ENCODE peak calls at places on chromosomes 4 and X, in four cellular contexts. K, B, V and I are unnamed samples.
A peak's percentile ranks its signal among the peaks of the same experiment; 100 is the strongest.

GRCh38 chr4:2436301-2436700 is 17.5 kb downstream of the CFAP99 start:
- DNase-seq in K (no peak), B (no peak), V (no peak), I (no peak)

GRCh38 chr4:89245459-89245858 is 62.1 kb downstream of the GPRIN3 start:
- DNase-seq in K (no peak), B (peak; percentile 47), V (no peak), I (no peak)

GRCh38 chr4:11635336-11635735 is 206.6 kb upstream of the HS3ST1 start:
- DNase-seq in K (no peak), B (peak; percentile 54), V (peak; percentile 92), I (no peak)

GRCh38 chr4:175330236-175330635 is 412.1 kb downstream of the ADAM29 start:
- DNase-seq in K (no peak), B (no peak), V (peak; percentile 8), I (no peak)

GRCh38 chr4:6546681-6547447 is 28.1 kb upstream of the MAN2B2 start:
- DNase-seq in K (peak; percentile 72), B (peak; percentile 88), V (peak; percentile 65), I (peak; percentile 47)

GRCh38 chrX:7263961-7264360 is 116.0 kb upstream of the PUDP start:
- DNase-seq in K (no peak), B (no peak), V (no peak), I (no peak)

GRCh38 chrX:56766554-56767412 is 37.7 kb downstream of the NBDY start:
- DNase-seq in K (no peak), B (no peak), V (peak; percentile 40), I (no peak)

GRCh38 chr4:184416913-184417734 is 57.2 kb downstream of the IRF2 start:
- DNase-seq in K (no peak), B (no peak), V (no peak), I (no peak)

GRCh38 chrX:136662104-136662503 is 14.1 kb downstream of the CD40LG start:
- DNase-seq in K (no peak), B (no peak), V (no peak), I (no peak)

GRCh38 chr4:52560844-52561280 is 98.2 kb downstream of the USP46 start:
- DNase-seq in K (no peak), B (no peak), V (peak; percentile 84), I (no peak)

GRCh38 chr4:1718095-1718850 is 2.9 kb downstream of the TMEM129 start:
- DNase-seq in K (no peak), B (no peak), V (no peak), I (no peak)

GRCh38 chrX:150084474-150085229 is 146.4 kb upstream of the EOLA2 start:
- DNase-seq in K (no peak), B (no peak), V (peak; percentile 83), I (no peak)

GRCh38 chr4:79913581-79913980 is 159.4 kb downstream of the ANTXR2 start:
- DNase-seq in K (no peak), B (no peak), V (peak; percentile 84), I (no peak)

GRCh38 chrX:13428055-13428786 is 108.4 kb upstream of the ATXN3L start:
- DNase-seq in K (no peak), B (peak; percentile 11), V (peak; percentile 78), I (no peak)

GRCh38 chr4:93684571-93684970 is 144.0 kb upstream of the ATOH1 start:
- DNase-seq in K (no peak), B (no peak), V (no peak), I (no peak)

GRCh38 chr4:133856736-133857355 is 344.7 kb downstream of the PABPC4L start:
- DNase-seq in K (no peak), B (no peak), V (peak; percentile 16), I (no peak)

GRCh38 chr4:25320374-25321172 is 8.0 kb downstream of the ZCCHC4 start:
- DNase-seq in K (no peak), B (no peak), V (peak; percentile 85), I (no peak)

GRCh38 chr4:14168919-14169318 is 541.4 kb upstream of the BOD1L1 start:
- DNase-seq in K (no peak), B (peak; percentile 17), V (peak; percentile 81), I (no peak)

GRCh38 chr4:25908491-25908901 is 5.5 kb upstream of the SMIM20 start:
- DNase-seq in K (no peak), B (peak; percentile 60), V (peak; percentile 96), I (no peak)

GRCh38 chr4:186501554-186501953 is 53.8 kb downstream of the MTNR1A start:
- DNase-seq in K (no peak), B (no peak), V (no peak), I (no peak)

GRCh38 chr4:74878323-74878722 is 54.6 kb upstream of the PARM1 start:
- DNase-seq in K (no peak), B (no peak), V (no peak), I (no peak)

GRCh38 chr4:172892300-172892699 is 276.3 kb upstream of the GALNT7 start:
- DNase-seq in K (no peak), B (no peak), V (no peak), I (peak; percentile 14)

GRCh38 chr4:127134490-127134889 is 498.3 kb upstream of the INTU start:
- DNase-seq in K (no peak), B (no peak), V (no peak), I (no peak)

GRCh38 chr4:169682360-169683047 is 62.1 kb downstream of the CLCN3 start:
- DNase-seq in K (no peak), B (no peak), V (no peak), I (no peak)

GRCh38 chrX:155865193-155865592 is 16.0 kb upstream of the VAMP7 start:
- DNase-seq in K (no peak), B (no peak), V (no peak), I (no peak)

GRCh38 chrX:155867821-155868220 is 13.3 kb upstream of the VAMP7 start:
- DNase-seq in K (no peak), B (no peak), V (no peak), I (no peak)

DNA sequence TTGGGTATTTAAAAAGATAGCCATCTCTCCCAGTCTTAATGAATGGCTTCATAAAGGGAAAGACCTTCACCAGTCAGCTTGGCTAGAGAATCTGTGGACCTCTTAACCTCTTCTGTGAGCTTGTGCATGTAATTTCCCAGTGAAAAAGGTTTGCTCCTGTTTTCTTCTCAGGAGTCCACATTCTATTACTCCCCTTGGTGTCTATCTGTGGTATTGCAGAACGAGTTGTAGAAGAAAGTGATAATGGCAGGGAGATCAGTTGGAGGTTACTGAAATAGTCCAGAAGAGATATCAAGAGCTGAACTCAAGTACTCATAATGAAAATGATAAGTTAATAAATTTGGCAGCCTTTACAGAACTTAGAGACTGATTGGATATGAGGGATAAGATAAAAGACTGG is 16.5 kb upstream of the VAMP7 start:
- DNase-seq in K (no peak), B (no peak), V (no peak), I (no peak)
- TF ChIP-seq CTCF in K (no peak), B (peak; percentile 12), V (peak; percentile 9), I (no peak)

GRCh38 chrX:123986377-123986776 is 24.9 kb downstream of the STAG2 start:
- DNase-seq in K (no peak), B (no peak), V (no peak), I (no peak)

GRCh38 chrX:123989235-123989634 is 27.7 kb downstream of the STAG2 start:
- DNase-seq in K (no peak), B (no peak), V (no peak), I (no peak)

GRCh38 chrX:123988423-123989116 is 27.1 kb downstream of the STAG2 start:
- DNase-seq in K (no peak), B (no peak), V (no peak), I (no peak)

DNA sequence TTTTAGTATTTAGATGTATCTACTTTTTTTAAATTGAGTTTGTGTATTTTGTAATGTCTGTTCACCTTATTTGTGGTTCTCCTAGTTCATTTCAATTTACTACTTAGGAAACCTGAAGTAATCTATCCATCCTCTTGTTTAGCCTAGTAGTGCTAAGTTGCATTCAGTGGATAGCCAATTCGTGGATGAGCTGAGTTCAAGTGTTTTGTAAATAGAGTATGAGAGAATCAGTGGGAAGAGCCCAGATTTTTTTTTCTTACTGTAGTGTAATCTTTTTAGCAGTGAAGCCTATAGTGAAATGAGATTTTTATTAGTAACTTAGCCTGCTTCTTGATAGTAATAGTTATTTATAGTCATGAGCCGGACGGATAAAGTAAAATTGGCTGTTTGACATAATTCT is 21.7 kb downstream of the STAG2 start:
- DNase-seq in K (no peak), B (no peak), V (no peak), I (no peak)
- TF ChIP-seq CTCF in K (no peak), B (no peak), V (no peak), I (no peak)

DNA sequence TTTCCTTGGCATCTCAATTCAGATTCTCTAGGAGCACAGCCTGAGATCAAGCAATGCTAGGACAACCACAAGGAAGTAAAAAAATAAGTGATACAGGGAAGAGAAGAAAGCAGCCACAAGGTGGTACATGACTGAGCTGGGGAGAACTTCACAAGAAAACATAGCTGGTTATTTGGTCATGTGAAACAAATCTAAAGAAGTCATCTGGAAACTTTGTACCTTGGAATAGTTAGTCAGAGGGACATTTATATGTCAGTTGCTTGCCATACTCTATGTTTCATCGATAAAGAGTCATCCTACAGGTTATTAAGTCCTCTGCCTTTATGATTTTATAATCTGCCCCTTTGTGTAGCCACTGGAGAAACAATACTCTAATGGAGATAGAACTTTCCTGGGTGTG is 575.1 kb downstream of the IL15 start:
- DNase-seq in K (no peak), B (no peak), V (no peak), I (no peak)
- TF ChIP-seq CTCF in K (no peak), B (no peak), V (no peak), I (no peak)

GRCh38 chr4:143294710-143295109 is 42.0 kb upstream of the GAB1 start:
- DNase-seq in K (no peak), B (no peak), V (no peak), I (no peak)

GRCh38 chr4:143294310-143294709 is 42.4 kb upstream of the GAB1 start:
- DNase-seq in K (no peak), B (peak; percentile 49), V (peak; percentile 52), I (no peak)

GRCh38 chr4:143292858-143293257 is 43.8 kb upstream of the GAB1 start:
- DNase-seq in K (no peak), B (no peak), V (no peak), I (no peak)

GRCh38 chr4:143289370-143289769 is 47.3 kb upstream of the GAB1 start:
- DNase-seq in K (no peak), B (no peak), V (no peak), I (no peak)

DNA sequence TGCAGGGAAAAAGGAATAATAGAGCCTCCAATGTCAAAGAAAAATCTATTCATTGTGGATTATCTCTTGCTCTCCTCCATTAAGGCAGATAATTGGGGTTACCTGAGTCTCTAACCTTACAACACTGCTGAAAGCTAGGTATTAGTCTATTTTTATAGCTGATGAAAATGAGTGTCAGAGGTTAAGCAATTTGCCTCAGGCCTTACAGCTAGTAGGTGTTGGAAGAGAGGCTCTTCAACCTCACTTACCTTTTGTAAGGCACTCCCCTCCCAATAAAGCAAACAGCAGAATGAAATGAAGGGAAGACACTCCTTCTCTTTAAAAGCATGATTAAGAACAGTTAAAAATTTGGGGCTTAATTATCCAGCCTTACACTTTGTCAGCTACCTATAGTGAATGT is 45.3 kb upstream of the GAB1 start:
- DNase-seq in K (no peak), B (no peak), V (no peak), I (no peak)
- TF ChIP-seq CTCF in K (no peak), B (no peak), V (no peak), I (no peak)